ENCODE peak calls at places on chromosomes 2 and 18, in five cellular contexts. B is sigmoid colon, W is SJCRH30, Z is endothelial cell of umbilical vein, D is left ventricle myocardium inferior. J is an unnamed sample.

GRCh38 chr18:48919547-48919946 is 31.2 kb downstream of the SMAD7 start:
- DNase-seq in B (peak; percentile 14), W (no peak), Z (no peak), D (no peak), J (no peak)

GRCh38 chr2:33412920-33413319 is 63.5 kb upstream of the RASGRP3 start:
- DNase-seq in B (no peak), W (peak; percentile 63), Z (peak; percentile 82), D (no peak), J (no peak)

GRCh38 chr2:28515176-28515751 is 19.4 kb downstream of the PLB1 start:
- DNase-seq in B (no peak), W (no peak), Z (no peak), D (no peak), J (no peak)

GRCh38 chr18:49052891-49053644 is 102.3 kb upstream of the SMAD7 start:
- DNase-seq in B (no peak), W (peak; percentile 78), Z (no peak), D (no peak), J (no peak)

GRCh38 chr2:71706121-71706520 is 252.8 kb downstream of the DYSF start:
- DNase-seq in B (peak; percentile 47), W (no peak), Z (no peak), D (no peak), J (no peak)

GRCh38 chr2:54545700-54546450 is 89.7 kb downstream of the SPTBN1 start:
- DNase-seq in B (no peak), W (no peak), Z (peak; percentile 75), D (no peak), J (no peak)

GRCh38 chr2:56230171-56230570 is 46.4 kb downstream of the CCDC85A start:
- DNase-seq in B (no peak), W (no peak), Z (peak; percentile 77), D (no peak), J (no peak)

GRCh38 chr2:218471982-218472381 is 53.1 kb downstream of the VIL1 start:
- DNase-seq in B (no peak), W (no peak), Z (no peak), D (no peak), J (no peak)

DNA sequence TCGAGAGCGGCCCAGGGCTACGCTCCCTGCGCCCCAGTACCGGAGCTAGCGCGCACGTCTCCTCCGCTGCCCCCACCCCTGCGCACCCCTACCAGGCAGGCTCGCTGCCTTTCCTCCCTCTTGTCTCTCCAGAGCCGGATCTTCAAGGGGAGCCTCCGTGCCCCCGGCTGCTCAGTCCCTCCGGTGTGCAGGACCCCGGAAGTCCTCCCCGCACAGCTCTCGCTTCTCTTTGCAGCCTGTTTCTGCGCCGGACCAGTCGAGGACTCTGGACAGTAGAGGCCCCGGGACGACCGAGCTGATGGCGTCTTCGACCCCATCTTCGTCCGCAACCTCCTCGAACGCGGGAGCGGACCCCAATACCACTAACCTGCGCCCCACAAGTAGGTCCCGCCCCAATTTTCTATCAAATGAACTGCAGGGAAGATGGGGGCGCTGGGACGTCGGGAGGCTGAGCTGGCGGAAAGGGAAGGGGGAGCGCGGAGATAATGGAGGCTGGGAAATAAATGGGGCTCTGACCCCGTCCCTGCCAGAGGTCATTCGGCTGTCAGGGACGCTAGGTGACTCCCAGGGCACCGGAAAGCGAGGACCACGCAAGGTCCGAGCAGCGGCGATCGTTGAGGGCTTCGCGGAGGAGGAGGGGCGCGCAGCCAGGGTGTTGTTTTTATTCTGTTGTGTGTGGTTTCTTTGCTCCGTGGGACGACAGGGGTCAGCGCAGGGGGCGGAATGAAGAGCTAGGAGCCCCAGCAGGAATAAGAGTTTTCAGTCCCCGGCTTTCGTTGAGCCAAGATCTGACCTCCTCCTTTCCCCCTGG is 1.8 kb downstream of the GAD1 start:
- DNase-seq in B (no peak), W (peak; percentile 24), Z (no peak), D (no peak), J (no peak)
- H3K4me3 ChIP-seq in B (no peak overlapping the region), W (peak overlapping the region; percentile 77), Z (no peak overlapping the region), D (peak overlapping the region; percentile 59), J (no peak overlapping the region)

DNA sequence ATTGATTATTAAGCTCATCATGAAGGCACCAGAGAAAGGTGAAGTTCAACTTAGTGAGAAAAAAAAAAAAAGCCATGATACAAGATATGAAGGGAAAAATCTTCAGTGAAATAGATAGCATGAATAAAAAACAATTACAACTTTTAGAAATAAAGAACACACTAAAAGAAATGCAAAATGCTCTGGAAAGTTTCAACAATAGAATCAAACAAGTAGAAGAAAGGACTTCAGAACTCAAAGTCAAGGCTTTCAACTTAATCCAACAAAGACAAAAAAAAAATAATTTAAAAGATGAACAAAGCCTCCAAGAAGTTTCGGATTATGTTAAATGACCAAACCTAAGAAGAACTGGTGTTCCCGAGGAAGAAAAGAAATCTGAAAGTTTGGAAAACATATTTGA is 105.5 kb downstream of the GRB14 start:
- DNase-seq in B (no peak), W (no peak), Z (no peak), D (no peak), J (no peak)
- H3K9me3 ChIP-seq in B (no peaks in the 10 kb centered on the region), W (peaks cover 3% of the 10 kb centered on the region), Z (no peaks in the 10 kb centered on the region), D (peaks cover 55% of the 10 kb centered on the region), J (no peaks in the 10 kb centered on the region)

DNA sequence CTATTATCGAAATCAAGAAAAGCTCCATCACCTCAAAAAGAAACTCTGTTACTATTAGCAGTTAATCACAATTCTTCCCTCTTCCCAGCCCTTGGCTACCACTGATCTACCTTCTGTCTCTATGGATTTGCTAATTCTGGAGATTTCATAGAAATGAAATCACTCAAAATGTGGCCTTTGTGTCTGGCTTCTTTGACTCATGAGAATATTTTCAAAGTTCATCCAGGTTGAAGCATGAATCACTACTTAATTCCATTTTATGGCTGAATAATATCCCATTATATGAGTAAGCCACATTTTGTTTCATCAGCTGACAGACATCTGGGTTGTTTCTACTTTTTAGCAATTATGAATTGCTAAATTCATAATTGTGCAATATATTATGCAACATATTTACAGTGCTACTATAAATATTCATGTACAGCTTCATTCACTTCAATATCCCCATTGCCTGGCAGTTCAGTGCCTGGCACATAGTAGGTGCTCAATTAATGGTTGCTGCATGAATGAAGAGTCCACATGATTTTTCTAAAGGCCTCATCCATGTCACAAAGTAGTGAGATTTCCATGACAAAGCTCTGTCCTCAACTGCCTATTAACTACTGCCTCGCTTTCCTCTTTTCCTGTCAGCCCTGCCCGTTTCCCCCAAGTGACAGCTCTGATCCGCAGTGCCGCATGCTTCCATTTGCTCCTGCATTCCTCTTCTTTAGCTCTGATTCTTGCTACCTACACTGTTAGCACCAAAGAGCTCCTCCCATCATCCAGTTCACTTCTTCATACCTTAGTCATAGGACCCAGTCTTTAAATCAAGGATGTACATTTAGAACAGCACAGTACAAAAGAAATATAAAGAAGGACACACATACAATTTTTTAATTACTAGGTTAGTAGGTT is 32.8 kb downstream of the CCDC93 start:
- DNase-seq in B (no peak), W (no peak), Z (peak; percentile 58), D (no peak), J (no peak)
- H3K4me3 ChIP-seq in B (no peak overlapping the region), W (no peak overlapping the region), Z (no peak overlapping the region), D (no peak overlapping the region), J (no peak overlapping the region)

GRCh38 chr18:12556946-12557806 is 100.7 kb downstream of the SPIRE1 start:
- DNase-seq in B (no peak), W (no peak), Z (no peak), D (no peak), J (no peak)
- H3K9me3 ChIP-seq in B (no peaks in the 10 kb centered on the region), W (no peaks in the 10 kb centered on the region), Z (no peaks in the 10 kb centered on the region), D (peaks cover 23% of the 10 kb centered on the region), J (no peaks in the 10 kb centered on the region)